ENCODE peak calls at places on chromosomes 12 and 14, in four cellular contexts. One of them, this sample, is unnamed. For H3K4me1, the result is how much of the 10 kb centered on the place peaks cover.

GRCh38 chr12:3988519-3989217 is 115.5 kb upstream of the PARP11 start:
- DNase-seq in neuronal stem cell: no peak
- DNase-seq in heart right ventricle: no peak
- DNase-seq in endothelial cell of umbilical vein: no peak
- DNase-seq in this sample: no peak

GRCh38 chr12:82130763-82131162 is 227.4 kb downstream of the CCDC59 start:
- DNase-seq in neuronal stem cell: no peak
- DNase-seq in heart right ventricle: no peak
- DNase-seq in endothelial cell of umbilical vein: no peak
- DNase-seq in this sample: no peak

GRCh38 chr14:60862283-60862682 is 118.6 kb downstream of the TRMT5 start:
- DNase-seq in neuronal stem cell: no peak
- DNase-seq in heart right ventricle: no peak
- DNase-seq in endothelial cell of umbilical vein: peak
- DNase-seq in this sample: no peak

GRCh38 chr12:121762269-121762668 is 31.2 kb downstream of the RHOF start:
- DNase-seq in neuronal stem cell: no peak
- DNase-seq in heart right ventricle: no peak
- DNase-seq in endothelial cell of umbilical vein: no peak
- DNase-seq in this sample: no peak

GRCh38 chr12:49567302-49567610 is 686 bp downstream of the MCRS1 start:
- DNase-seq in neuronal stem cell: no peak
- DNase-seq in heart right ventricle: no peak
- DNase-seq in endothelial cell of umbilical vein: no peak
- DNase-seq in this sample: no peak

GRCh38 chr14:58354817-58355216 is 40.9 kb upstream of the TOMM20L start:
- DNase-seq in neuronal stem cell: no peak
- DNase-seq in heart right ventricle: no peak
- DNase-seq in endothelial cell of umbilical vein: no peak
- DNase-seq in this sample: no peak

GRCh38 chr14:38138581-38139138 is 69.0 kb upstream of the SSTR1 start:
- DNase-seq in neuronal stem cell: no peak
- DNase-seq in heart right ventricle: no peak
- DNase-seq in endothelial cell of umbilical vein: no peak
- DNase-seq in this sample: no peak

GRCh38 chr14:67487937-67488893 is at the start of gene TMEM229B:
- DNase-seq in neuronal stem cell: no peak
- DNase-seq in heart right ventricle: peak
- DNase-seq in endothelial cell of umbilical vein: no peak
- DNase-seq in this sample: no peak

GRCh38 chr12:110743571-110744093 is 941 bp upstream of the PPP1CC start:
- DNase-seq in neuronal stem cell: peak
- DNase-seq in heart right ventricle: peak
- DNase-seq in endothelial cell of umbilical vein: no peak
- DNase-seq in this sample: peak

GRCh38 chr12:24025153-24025798 is 75.8 kb upstream of the SOX5 start:
- DNase-seq in neuronal stem cell: no peak
- DNase-seq in heart right ventricle: no peak
- DNase-seq in endothelial cell of umbilical vein: no peak
- DNase-seq in this sample: no peak

GRCh38 chr12:108560321-108560721 is 652 bp downstream of the SART3 start:
- DNase-seq in neuronal stem cell: no peak
- DNase-seq in heart right ventricle: no peak
- DNase-seq in endothelial cell of umbilical vein: peak
- DNase-seq in this sample: no peak

DNA sequence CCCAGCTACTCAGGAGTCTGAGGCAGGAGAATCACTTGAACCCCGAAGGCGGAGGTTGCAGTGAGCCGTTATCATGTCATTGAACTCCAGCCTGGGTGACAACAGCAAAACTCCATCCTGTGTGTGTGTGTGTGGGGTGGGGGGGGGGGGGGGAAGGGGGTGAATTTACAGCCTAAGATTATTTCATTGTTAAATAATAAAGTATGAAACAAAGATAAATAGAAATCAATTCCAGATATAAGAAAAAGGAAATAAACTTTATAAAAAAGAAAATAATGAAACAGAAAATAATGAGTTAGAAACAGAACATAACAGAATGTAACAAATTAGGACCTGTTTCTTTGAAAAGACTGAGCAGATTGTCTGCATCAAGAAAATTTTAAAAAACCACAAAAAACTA is 83.5 kb downstream of the INSM2 start:
- DNase-seq in neuronal stem cell: no peak
- DNase-seq in heart right ventricle: no peak
- DNase-seq in endothelial cell of umbilical vein: no peak
- DNase-seq in this sample: no peak
- H3K4me1 ChIP-seq in neuronal stem cell: under half
- H3K4me1 ChIP-seq in heart right ventricle: under half
- H3K4me1 ChIP-seq in endothelial cell of umbilical vein: under half
- H3K4me1 ChIP-seq in this sample: under half

GRCh38 chr12:119589634-119590033 is 3.9 kb upstream of the TMEM233 start:
- DNase-seq in neuronal stem cell: no peak
- DNase-seq in heart right ventricle: no peak
- DNase-seq in endothelial cell of umbilical vein: no peak
- DNase-seq in this sample: no peak

GRCh38 chr12:119592232-119592631 is 1.3 kb upstream of the TMEM233 start:
- DNase-seq in neuronal stem cell: no peak
- DNase-seq in heart right ventricle: no peak
- DNase-seq in endothelial cell of umbilical vein: no peak
- DNase-seq in this sample: no peak

GRCh38 chr12:119594772-119595445 is 1.3 kb downstream of the TMEM233 start:
- DNase-seq in neuronal stem cell: peak
- DNase-seq in heart right ventricle: peak
- DNase-seq in endothelial cell of umbilical vein: no peak
- DNase-seq in this sample: no peak

GRCh38 chr12:119594399-119594730 is 791 bp downstream of the TMEM233 start:
- DNase-seq in neuronal stem cell: peak
- DNase-seq in heart right ventricle: no peak
- DNase-seq in endothelial cell of umbilical vein: no peak
- DNase-seq in this sample: no peak

GRCh38 chr12:119593578-119594398 is at the start of gene TMEM233:
- DNase-seq in neuronal stem cell: peak
- DNase-seq in heart right ventricle: peak
- DNase-seq in endothelial cell of umbilical vein: no peak
- DNase-seq in this sample: no peak
- H3K4me3 ChIP-seq in neuronal stem cell: no peak
- H3K4me3 ChIP-seq in heart right ventricle: peak
- H3K4me3 ChIP-seq in endothelial cell of umbilical vein: peak
- H3K4me3 ChIP-seq in this sample: peak

GRCh38 chr14:64971452-64971889 is 665 bp downstream of the RAB15 start:
- DNase-seq in neuronal stem cell: no peak
- DNase-seq in heart right ventricle: no peak
- DNase-seq in endothelial cell of umbilical vein: no peak
- DNase-seq in this sample: no peak

GRCh38 chr14:64973026-64973442 is 898 bp upstream of the RAB15 start:
- DNase-seq in neuronal stem cell: no peak
- DNase-seq in heart right ventricle: no peak
- DNase-seq in endothelial cell of umbilical vein: no peak
- DNase-seq in this sample: no peak

GRCh38 chr14:64970041-64970440 is 2.1 kb downstream of the RAB15 start:
- DNase-seq in neuronal stem cell: no peak
- DNase-seq in heart right ventricle: no peak
- DNase-seq in endothelial cell of umbilical vein: no peak
- DNase-seq in this sample: no peak

GRCh38 chr14:64971890-64972785 is at the start of gene RAB15:
- DNase-seq in neuronal stem cell: no peak
- DNase-seq in heart right ventricle: peak
- DNase-seq in endothelial cell of umbilical vein: peak
- DNase-seq in this sample: no peak

DNA sequence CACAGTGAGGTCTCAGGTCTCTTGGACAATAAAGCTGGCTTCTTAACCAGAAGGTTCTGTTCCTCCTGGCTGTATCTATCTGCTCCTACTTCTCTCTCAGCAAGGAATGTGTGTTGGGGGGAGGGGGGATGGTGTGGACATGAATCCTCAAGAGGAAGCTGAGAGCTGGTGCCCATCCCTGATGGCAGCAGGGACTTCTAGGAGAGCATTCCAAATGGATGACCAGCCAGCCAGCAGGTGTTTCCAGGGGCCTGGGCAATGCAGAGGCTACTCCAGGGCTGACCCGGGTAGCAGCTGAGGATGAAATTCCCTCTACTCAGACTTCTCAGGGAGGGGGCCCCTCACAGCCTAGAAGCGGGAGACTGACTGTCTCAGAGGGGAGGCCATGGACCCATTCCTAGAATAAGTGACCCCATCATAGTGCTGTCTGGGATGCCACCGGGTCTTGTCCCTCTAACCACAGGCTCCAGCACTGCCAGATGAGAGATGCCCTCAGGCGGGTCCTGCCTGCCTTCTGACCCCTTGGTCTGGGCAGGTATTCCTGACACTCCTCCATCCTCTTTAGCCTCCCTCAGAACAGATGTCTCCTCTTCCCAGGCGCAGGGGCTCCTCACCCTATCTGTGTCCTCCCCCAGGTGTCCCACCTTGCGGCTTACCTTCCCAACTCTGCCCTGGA is 1.2 kb downstream of the RAB15 start:
- DNase-seq in neuronal stem cell: no peak
- DNase-seq in heart right ventricle: no peak
- DNase-seq in endothelial cell of umbilical vein: peak
- DNase-seq in this sample: no peak
- H3K4me1 ChIP-seq in neuronal stem cell: under half
- H3K4me1 ChIP-seq in heart right ventricle: under half
- H3K4me1 ChIP-seq in endothelial cell of umbilical vein: under half
- H3K4me1 ChIP-seq in this sample: under half

DNA sequence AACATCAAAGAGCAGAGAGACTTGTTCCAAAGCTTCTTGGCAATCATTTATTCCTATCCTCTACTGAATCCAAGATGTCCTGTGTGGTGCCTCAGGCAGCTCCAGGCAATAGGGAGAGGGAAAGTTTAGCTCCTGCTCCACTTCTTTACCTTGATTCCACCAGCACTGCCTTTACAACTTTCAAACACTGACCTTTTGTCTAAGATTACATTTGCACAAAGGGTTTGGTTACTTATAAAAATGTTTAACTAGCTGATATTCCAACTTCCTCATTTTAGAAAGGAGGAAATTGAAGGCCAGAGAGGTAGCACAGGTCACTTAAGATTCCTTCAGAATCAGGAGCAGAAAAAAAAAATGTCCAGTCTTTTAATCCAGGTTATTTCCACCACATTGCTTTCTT is 192.7 kb downstream of the BTG1 start:
- DNase-seq in neuronal stem cell: no peak
- DNase-seq in heart right ventricle: no peak
- DNase-seq in endothelial cell of umbilical vein: no peak
- DNase-seq in this sample: no peak
- H3K4me3 ChIP-seq in neuronal stem cell: no peak
- H3K4me3 ChIP-seq in heart right ventricle: no peak
- H3K4me3 ChIP-seq in endothelial cell of umbilical vein: no peak
- H3K4me3 ChIP-seq in this sample: no peak

This sample was measured in right atrium auricular region.